ENCODE peak calls at places on chromosomes 5 and 9, in eight cellular contexts. One of them, this sample, is unnamed.

GRCh38 chr9:12272471-12273072 is 420.6 kb upstream of the TYRP1 start:
- DNase-seq in IMR-90: no peak
- DNase-seq in GM06990: no peak
- DNase-seq in stomach: no peak
- DNase-seq in brain microvascular endothelial cell: no peak
- DNase-seq in GM10248: no peak
- DNase-seq in AG09319: no peak
- DNase-seq in GM13976: no peak
- DNase-seq in this sample: no peak

GRCh38 chr9:75087279-75087823 is 604 bp downstream of the NMRK1 start:
- DNase-seq in IMR-90: peak
- DNase-seq in GM06990: peak
- DNase-seq in stomach: peak
- DNase-seq in brain microvascular endothelial cell: peak
- DNase-seq in GM10248: peak
- DNase-seq in AG09319: peak
- DNase-seq in GM13976: peak
- DNase-seq in this sample: no peak

GRCh38 chr5:172399336-172399735 is 55.0 kb downstream of the SH3PXD2B start:
- DNase-seq in IMR-90: no peak
- DNase-seq in GM06990: no peak
- DNase-seq in stomach: no peak
- DNase-seq in brain microvascular endothelial cell: no peak
- DNase-seq in GM10248: no peak
- DNase-seq in AG09319: no peak
- DNase-seq in GM13976: no peak
- DNase-seq in this sample: no peak

GRCh38 chr9:89497978-89498844 is at the start of gene SEMA4D:
- DNase-seq in IMR-90: peak
- DNase-seq in GM06990: peak
- DNase-seq in stomach: peak
- DNase-seq in brain microvascular endothelial cell: peak
- DNase-seq in GM10248: peak
- DNase-seq in AG09319: peak
- DNase-seq in GM13976: peak
- DNase-seq in this sample: no peak

GRCh38 chr5:113675166-113675565 is 161.7 kb downstream of the YTHDC2 start:
- DNase-seq in IMR-90: no peak
- DNase-seq in GM06990: no peak
- DNase-seq in stomach: no peak
- DNase-seq in brain microvascular endothelial cell: no peak
- DNase-seq in GM10248: no peak
- DNase-seq in AG09319: no peak
- DNase-seq in GM13976: no peak
- DNase-seq in this sample: no peak

GRCh38 chr9:14313951-14314423 is at the start of gene NFIB:
- DNase-seq in IMR-90: peak
- DNase-seq in GM06990: no peak
- DNase-seq in stomach: peak
- DNase-seq in brain microvascular endothelial cell: peak
- DNase-seq in GM10248: peak
- DNase-seq in AG09319: no peak
- DNase-seq in GM13976: peak
- DNase-seq in this sample: no peak

GRCh38 chr9:131097948-131098278 is 1.6 kb downstream of the AIF1L start:
- DNase-seq in IMR-90: no peak
- DNase-seq in GM06990: no peak
- DNase-seq in stomach: no peak
- DNase-seq in brain microvascular endothelial cell: no peak
- DNase-seq in GM10248: no peak
- DNase-seq in AG09319: no peak
- DNase-seq in GM13976: no peak
- DNase-seq in this sample: no peak

GRCh38 chr5:170287532-170287931 is 10.0 kb downstream of the LCP2 start:
- DNase-seq in IMR-90: no peak
- DNase-seq in GM06990: no peak
- DNase-seq in stomach: no peak
- DNase-seq in brain microvascular endothelial cell: no peak
- DNase-seq in GM10248: no peak
- DNase-seq in AG09319: no peak
- DNase-seq in GM13976: no peak
- DNase-seq in this sample: no peak

GRCh38 chr5:82100303-82101077 is 128.7 kb downstream of the ATG10 start:
- DNase-seq in IMR-90: peak
- DNase-seq in GM06990: peak
- DNase-seq in stomach: no peak
- DNase-seq in brain microvascular endothelial cell: no peak
- DNase-seq in GM10248: peak
- DNase-seq in AG09319: no peak
- DNase-seq in GM13976: peak
- DNase-seq in this sample: no peak

GRCh38 chr9:22170162-22170932 is 161.2 kb upstream of the CDKN2B start:
- DNase-seq in IMR-90: peak
- DNase-seq in GM06990: no peak
- DNase-seq in stomach: no peak
- DNase-seq in brain microvascular endothelial cell: peak
- DNase-seq in GM10248: no peak
- DNase-seq in AG09319: no peak
- DNase-seq in GM13976: no peak
- DNase-seq in this sample: no peak

GRCh38 chr5:142621227-142621626 is 64.7 kb downstream of the FGF1 start:
- DNase-seq in IMR-90: peak
- DNase-seq in GM06990: no peak
- DNase-seq in stomach: no peak
- DNase-seq in brain microvascular endothelial cell: peak
- DNase-seq in GM10248: no peak
- DNase-seq in AG09319: no peak
- DNase-seq in GM13976: no peak
- DNase-seq in this sample: no peak

GRCh38 chr9:134318481-134318891 is 7.8 kb upstream of the RXRA start:
- DNase-seq in IMR-90: no peak
- DNase-seq in GM06990: no peak
- DNase-seq in stomach: no peak
- DNase-seq in brain microvascular endothelial cell: no peak
- DNase-seq in GM10248: no peak
- DNase-seq in AG09319: no peak
- DNase-seq in GM13976: no peak
- DNase-seq in this sample: no peak

GRCh38 chr9:35741740-35742139 is 7.3 kb downstream of the GBA2 start:
- DNase-seq in IMR-90: no peak
- DNase-seq in GM06990: no peak
- DNase-seq in stomach: no peak
- DNase-seq in brain microvascular endothelial cell: no peak
- DNase-seq in GM10248: no peak
- DNase-seq in AG09319: no peak
- DNase-seq in GM13976: no peak
- DNase-seq in this sample: no peak

GRCh38 chr9:15837079-15837679 is 284.3 kb downstream of the CCDC171 start:
- DNase-seq in IMR-90: peak
- DNase-seq in GM06990: no peak
- DNase-seq in stomach: no peak
- DNase-seq in brain microvascular endothelial cell: peak
- DNase-seq in GM10248: peak
- DNase-seq in AG09319: peak
- DNase-seq in GM13976: peak
- DNase-seq in this sample: no peak

GRCh38 chr9:77864096-77864889 is 167.3 kb downstream of the GNAQ start:
- DNase-seq in IMR-90: peak
- DNase-seq in GM06990: peak
- DNase-seq in stomach: no peak
- DNase-seq in brain microvascular endothelial cell: no peak
- DNase-seq in GM10248: peak
- DNase-seq in AG09319: no peak
- DNase-seq in GM13976: peak
- DNase-seq in this sample: no peak

GRCh38 chr5:164341056-164341619 is 835.7 kb downstream of the MAT2B start:
- DNase-seq in IMR-90: no peak
- DNase-seq in GM06990: no peak
- DNase-seq in stomach: no peak
- DNase-seq in brain microvascular endothelial cell: no peak
- DNase-seq in GM10248: no peak
- DNase-seq in AG09319: no peak
- DNase-seq in GM13976: no peak
- DNase-seq in this sample: no peak

GRCh38 chr5:132479073-132479811 is 11.3 kb downstream of the IRF1 start:
- DNase-seq in IMR-90: no peak
- DNase-seq in GM06990: no peak
- DNase-seq in stomach: no peak
- DNase-seq in brain microvascular endothelial cell: no peak
- DNase-seq in GM10248: no peak
- DNase-seq in AG09319: no peak
- DNase-seq in GM13976: no peak
- DNase-seq in this sample: no peak

GRCh38 chr5:7814816-7815215 is 36.1 kb downstream of the CFAP90 start:
- DNase-seq in IMR-90: no peak
- DNase-seq in GM06990: no peak
- DNase-seq in stomach: no peak
- DNase-seq in brain microvascular endothelial cell: no peak
- DNase-seq in GM10248: no peak
- DNase-seq in AG09319: no peak
- DNase-seq in GM13976: no peak
- DNase-seq in this sample: no peak

DNA sequence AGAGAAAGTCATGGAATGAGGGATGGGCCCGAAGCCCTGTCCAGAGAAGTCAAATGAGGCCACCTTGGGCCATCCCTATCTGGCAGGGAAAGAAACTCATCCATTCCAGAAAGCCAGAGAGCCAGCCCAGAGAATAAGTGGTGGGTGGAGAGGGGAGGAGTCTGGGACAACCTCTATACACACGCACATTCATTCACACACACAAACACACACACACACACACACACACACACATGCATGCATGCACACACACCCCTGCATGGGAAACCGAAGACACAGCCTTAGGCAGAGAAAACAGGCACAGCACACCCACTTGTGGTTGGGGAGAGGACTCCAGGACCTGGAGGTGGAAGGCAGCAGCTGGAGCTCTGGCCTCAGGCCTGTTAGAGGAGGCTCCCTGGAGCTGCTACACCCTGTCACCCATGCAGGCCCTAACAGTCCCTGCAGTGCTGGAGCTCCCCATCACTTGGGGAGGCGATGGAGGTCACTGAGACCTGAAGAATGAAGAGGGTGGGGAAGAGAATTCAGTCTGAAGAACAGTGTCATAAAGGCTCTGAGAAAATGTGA is 38.0 kb downstream of the TGFBI start:
- DNase-seq in IMR-90: peak
- DNase-seq in GM06990: no peak
- DNase-seq in stomach: no peak
- DNase-seq in brain microvascular endothelial cell: peak
- DNase-seq in GM10248: no peak
- DNase-seq in AG09319: peak
- DNase-seq in GM13976: no peak
- DNase-seq in this sample: no peak
- TF ChIP-seq CTCF in IMR-90: peak
- TF ChIP-seq CTCF in GM06990: no peak
- TF ChIP-seq CTCF in stomach: peak
- TF ChIP-seq CTCF in brain microvascular endothelial cell: peak
- TF ChIP-seq CTCF in GM10248: no peak
- TF ChIP-seq CTCF in AG09319: peak
- TF ChIP-seq CTCF in GM13976: no peak
- TF ChIP-seq CTCF in this sample: no peak

DNA sequence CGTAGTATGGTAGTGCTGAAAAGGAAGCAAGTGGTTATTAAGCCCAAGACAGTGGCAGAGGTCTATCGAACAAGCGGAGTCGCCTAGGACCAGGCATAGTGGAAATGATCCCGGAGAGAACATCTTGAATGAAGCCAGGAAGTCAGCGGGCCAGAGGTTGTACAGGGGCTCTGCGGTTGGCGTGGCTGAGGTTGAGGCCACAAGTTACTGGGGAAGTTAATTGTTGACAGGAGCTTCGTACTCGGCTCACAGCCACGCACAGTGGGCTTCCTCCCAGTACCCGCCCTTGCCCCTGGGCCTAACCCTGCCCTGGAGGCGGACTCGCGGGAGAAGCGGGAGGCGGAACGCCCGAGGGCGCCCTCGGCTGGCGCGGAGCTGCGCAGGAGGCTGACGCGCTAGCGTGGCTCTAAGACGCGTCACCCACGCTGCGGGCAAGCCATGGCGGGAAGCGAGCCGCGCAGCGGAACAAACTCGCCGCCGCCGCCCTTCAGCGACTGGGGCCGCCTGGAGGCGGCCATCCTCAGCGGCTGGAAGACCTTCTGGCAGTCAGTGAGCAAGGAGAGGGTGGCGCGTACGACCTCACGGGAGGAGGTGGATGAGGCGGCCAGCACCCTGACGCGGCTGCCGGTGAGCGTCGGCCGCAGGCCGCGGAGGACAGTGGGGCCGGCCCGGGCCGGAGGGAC is at the start of gene FBXO4:
- DNase-seq in IMR-90: peak
- DNase-seq in GM06990: peak
- DNase-seq in stomach: peak
- DNase-seq in brain microvascular endothelial cell: peak
- DNase-seq in GM10248: peak
- DNase-seq in AG09319: peak
- DNase-seq in GM13976: peak
- DNase-seq in this sample: peak
- TF ChIP-seq CTCF in IMR-90: peak
- TF ChIP-seq CTCF in GM06990: peak
- TF ChIP-seq CTCF in stomach: peak
- TF ChIP-seq CTCF in brain microvascular endothelial cell: peak
- TF ChIP-seq CTCF in GM10248: peak
- TF ChIP-seq CTCF in AG09319: peak
- TF ChIP-seq CTCF in GM13976: peak
- TF ChIP-seq CTCF in this sample: peak

DNA sequence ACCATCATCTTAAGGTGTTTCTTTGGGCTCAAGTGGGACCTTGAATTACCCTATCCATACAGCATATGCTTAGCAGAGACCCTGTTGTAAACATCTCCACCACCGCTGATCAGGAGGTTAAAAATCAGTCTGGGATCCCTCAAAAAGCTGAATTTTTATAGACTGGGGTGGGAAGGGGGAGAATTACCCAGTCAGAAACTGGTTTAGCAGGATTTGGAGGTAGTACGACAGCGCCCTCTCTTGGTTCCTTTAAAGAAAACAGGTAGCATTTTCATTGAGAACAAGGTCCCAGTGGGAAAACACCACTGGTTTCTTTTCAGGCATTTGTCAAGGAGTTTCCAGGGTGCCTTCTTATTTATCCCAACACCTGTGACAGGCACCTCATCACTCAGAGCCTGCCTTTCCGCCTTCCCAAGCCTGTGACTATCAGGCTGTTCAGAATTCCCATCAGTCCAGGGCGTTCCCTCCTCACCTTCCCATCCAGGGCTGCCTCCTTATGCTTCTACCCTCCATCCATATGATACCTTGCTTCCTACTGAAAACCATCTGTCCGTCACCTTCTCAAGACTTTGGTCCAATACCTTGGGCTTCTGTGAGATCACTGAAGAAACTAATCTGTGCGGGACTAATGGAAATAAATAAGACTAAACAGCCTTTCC is 203.8 kb upstream of the RAI14 start:
- DNase-seq in IMR-90: peak
- DNase-seq in GM06990: no peak
- DNase-seq in stomach: no peak
- DNase-seq in brain microvascular endothelial cell: peak
- DNase-seq in GM10248: no peak
- DNase-seq in AG09319: no peak
- DNase-seq in GM13976: no peak
- DNase-seq in this sample: no peak
- TF ChIP-seq CTCF in IMR-90: peak
- TF ChIP-seq CTCF in GM06990: peak
- TF ChIP-seq CTCF in stomach: peak
- TF ChIP-seq CTCF in brain microvascular endothelial cell: peak
- TF ChIP-seq CTCF in GM10248: no peak
- TF ChIP-seq CTCF in AG09319: peak
- TF ChIP-seq CTCF in GM13976: no peak
- TF ChIP-seq CTCF in this sample: peak

GRCh38 chr5:137891849-137892248 is 2.6 kb downstream of the PKD2L2 start:
- DNase-seq in IMR-90: no peak
- DNase-seq in GM06990: no peak
- DNase-seq in stomach: no peak
- DNase-seq in brain microvascular endothelial cell: no peak
- DNase-seq in GM10248: no peak
- DNase-seq in AG09319: no peak
- DNase-seq in GM13976: no peak
- DNase-seq in this sample: no peak
- TF ChIP-seq CTCF in IMR-90: no peak
- TF ChIP-seq CTCF in GM06990: no peak
- TF ChIP-seq CTCF in stomach: no peak
- TF ChIP-seq CTCF in brain microvascular endothelial cell: peak
- TF ChIP-seq CTCF in GM10248: no peak
- TF ChIP-seq CTCF in AG09319: no peak
- TF ChIP-seq CTCF in GM13976: no peak
- TF ChIP-seq CTCF in this sample: peak